ENCODE peak calls at places on chromosomes 2 and 18, in six cellular contexts. T is brain microvascular endothelial cell, P is cardiac muscle cell, M is NCI-H2171 treated with DMSO at 0.1 percent for 48 hours, Q is GM12864, S is glutamatergic neuron. L is an unnamed sample.

GRCh38 chr2:22957441-22957840 is 427.5 kb upstream of the KLHL29 start:
- DNase-seq in T (no peak), P (no peak), M (peak; percentile 29), Q (no peak), S (no peak), L (no peak)

GRCh38 chr2:176669398-176670174 is 400.3 kb downstream of the MTX2 start:
- DNase-seq in T (no peak), P (no peak), M (no peak), Q (peak; percentile 30), S (no peak), L (no peak)

GRCh38 chr2:31200972-31201371 is 16.3 kb downstream of the CAPN14 start:
- DNase-seq in T (no peak), P (no peak), M (no peak), Q (no peak), S (no peak), L (no peak)

GRCh38 chr2:140586379-140586778 is 1544.4 kb downstream of the LRP1B start:
- DNase-seq in T (peak; percentile 14), P (peak; percentile 33), M (peak; percentile 16), Q (peak; percentile 13), S (peak; percentile 46), L (peak; percentile 14)

GRCh38 chr18:50562686-50563085 is 2.8 kb downstream of the MAPK4 start:
- DNase-seq in T (no peak), P (peak; percentile 11), M (no peak), Q (no peak), S (no peak), L (no peak)

GRCh38 chr2:109188485-109188868 is 59.5 kb downstream of the SH3RF3 start:
- DNase-seq in T (no peak), P (no peak), M (no peak), Q (no peak), S (no peak), L (no peak)

GRCh38 chr2:52414596-52414995 is 1353.0 kb upstream of the CHAC2 start:
- DNase-seq in T (no peak), P (no peak), M (no peak), Q (no peak), S (no peak), L (no peak)

GRCh38 chr2:120661551-120661950 is 74.1 kb upstream of the GLI2 start:
- DNase-seq in T (no peak), P (peak; percentile 68), M (no peak), Q (no peak), S (peak; percentile 65), L (no peak)

GRCh38 chr2:113890253-113891235 is 655 bp downstream of the ACTR3 start:
- DNase-seq in T (peak; percentile 60), P (peak; percentile 86), M (peak; percentile 63), Q (peak; percentile 83), S (peak; percentile 73), L (no peak)

GRCh38 chr18:773980-774624 is 37.9 kb downstream of the YES1 start:
- DNase-seq in T (no peak), P (no peak), M (no peak), Q (no peak), S (no peak), L (no peak)

GRCh38 chr2:103213028-103213542 is 451.3 kb downstream of the TMEM182 start:
- DNase-seq in T (no peak), P (no peak), M (no peak), Q (no peak), S (no peak), L (no peak)

GRCh38 chr2:190113000-190113399 is 50.5 kb upstream of the MSTN start:
- DNase-seq in T (no peak), P (no peak), M (no peak), Q (no peak), S (no peak), L (no peak)

GRCh38 chr2:204015118-204015842 is 78.7 kb downstream of the ICOS start:
- DNase-seq in T (no peak), P (no peak), M (no peak), Q (no peak), S (no peak), L (no peak)

GRCh38 chr2:237431372-237431771 is 17.4 kb upstream of the COL6A3 start:
- DNase-seq in T (peak; percentile 84), P (peak; percentile 38), M (no peak), Q (no peak), S (no peak), L (no peak)

GRCh38 chr2:225737556-225737955 is 338.0 kb downstream of the NYAP2 start:
- DNase-seq in T (no peak), P (peak; percentile 40), M (no peak), Q (no peak), S (no peak), L (no peak)

GRCh38 chr2:127607399-127607908 is 38.5 kb upstream of the GPR17 start:
- DNase-seq in T (no peak), P (no peak), M (no peak), Q (no peak), S (no peak), L (no peak)

GRCh38 chr2:506866-507265 is 170.3 kb downstream of the TMEM18 start:
- DNase-seq in T (no peak), P (no peak), M (no peak), Q (no peak), S (no peak), L (no peak)

GRCh38 chr18:48543228-48543627 is 4.4 kb downstream of the CTIF start:
- DNase-seq in T (no peak), P (no peak), M (no peak), Q (no peak), S (no peak), L (no peak)

GRCh38 chr18:6200375-6200774 is 214.3 kb downstream of the L3MBTL4 start:
- DNase-seq in T (no peak), P (no peak), M (no peak), Q (no peak), S (no peak), L (no peak)

GRCh38 chr2:16152101-16152927 is 212.0 kb downstream of the MYCN start:
- DNase-seq in T (no peak), P (no peak), M (no peak), Q (no peak), S (no peak), L (no peak)

GRCh38 chr2:246489-247145 is 17.2 kb downstream of the SH3YL1 start:
- DNase-seq in T (peak; percentile 74), P (peak; percentile 82), M (peak; percentile 74), Q (no peak), S (no peak), L (no peak)

GRCh38 chr2:172865422-172865821 is 129.8 kb downstream of the RAPGEF4 start:
- DNase-seq in T (no peak), P (no peak), M (no peak), Q (no peak), S (no peak), L (no peak)

GRCh38 chr18:23183356-23184150 is 48.3 kb downstream of the CABLES1 start:
- DNase-seq in T (peak; percentile 60), P (peak; percentile 25), M (no peak), Q (no peak), S (no peak), L (no peak)

GRCh38 chr2:81195017-81195773 is 890.6 kb upstream of the LRRTM1 start:
- DNase-seq in T (no peak), P (no peak), M (no peak), Q (no peak), S (no peak), L (no peak)

GRCh38 chr2:217839073-217839749 is 163.6 kb downstream of the TNS1 start:
- DNase-seq in T (no peak), P (no peak), M (no peak), Q (no peak), S (no peak), L (no peak)

GRCh38 chr2:162244559-162245031 is 1.4 kb upstream of the FAP start:
- DNase-seq in T (peak; percentile 94), P (peak; percentile 90), M (no peak), Q (no peak), S (no peak), L (no peak)

GRCh38 chr2:120448961-120449421 is 103.1 kb downstream of the INHBB start:
- DNase-seq in T (no peak), P (no peak), M (peak; percentile 55), Q (no peak), S (no peak), L (no peak)

GRCh38 chr2:67455219-67456142 is 58.3 kb downstream of the ETAA1 start:
- DNase-seq in T (no peak), P (no peak), M (no peak), Q (no peak), S (no peak), L (no peak)

GRCh38 chr2:179410552-179411356 is 146.1 kb upstream of the SESTD1 start:
- DNase-seq in T (peak; percentile 73), P (peak; percentile 79), M (peak; percentile 56), Q (peak; percentile 21), S (peak; percentile 28), L (no peak)

GRCh38 chr2:8796878-8797550 is 40.4 kb downstream of the KIDINS220 start:
- DNase-seq in T (no peak), P (no peak), M (no peak), Q (no peak), S (no peak), L (no peak)

GRCh38 chr2:3712424-3712823 is 9.0 kb downstream of the DCDC2C start:
- DNase-seq in T (no peak), P (no peak), M (peak; percentile 73), Q (no peak), S (no peak), L (no peak)

GRCh38 chr2:219542931-219543595 is 546 bp downstream of the CHPF start:
- DNase-seq in T (peak; percentile 15), P (peak; percentile 40), M (peak; percentile 18), Q (no peak), S (no peak), L (no peak)

GRCh38 chr18:13909541-13909940 is 5.8 kb downstream of the MC2R start:
- DNase-seq in T (no peak), P (no peak), M (no peak), Q (no peak), S (no peak), L (no peak)

GRCh38 chr18:22550861-22551260 is 133.1 kb upstream of the CTAGE1 start:
- DNase-seq in T (no peak), P (no peak), M (no peak), Q (no peak), S (no peak), L (no peak)

GRCh38 chr2:16774980-16775963 is 109.6 kb upstream of the CYRIA start:
- DNase-seq in T (no peak), P (peak; percentile 19), M (no peak), Q (no peak), S (peak; percentile 51), L (no peak)

GRCh38 chr18:48402953-48403352 is 6.2 kb downstream of the ZBTB7C start:
- DNase-seq in T (no peak), P (no peak), M (no peak), Q (no peak), S (no peak), L (no peak)

GRCh38 chr2:42722328-42723190 is 41.4 kb downstream of the OXER1 start:
- DNase-seq in T (peak; percentile 94), P (peak; percentile 95), M (peak; percentile 40), Q (peak; percentile 80), S (no peak), L (no peak)

GRCh38 chr2:55734726-55735125 is 41.1 kb upstream of the PNPT1 start:
- DNase-seq in T (no peak), P (no peak), M (no peak), Q (no peak), S (no peak), L (no peak)

L was measured in NCI-H524 treated with DMSO at 0.1 percent for 48 hours.